ENCODE peak calls at places on chromosomes 3 and 15, in six cellular contexts. R is H1, Y is HepG2, J is GM12891, H is K562, X is GM12878. E is an unnamed sample.

GRCh38 chr3:52399131-52399530 is 45.8 kb downstream of the SEMA3G start:
- DNase-seq in R (no peak), Y (no peak), J (no peak), H (no peak), X (no peak), E (no peak)

GRCh38 chr3:101518421-101518871 is 5.4 kb upstream of the SENP7 start:
- DNase-seq in R (no peak), Y (peak; percentile 29), J (peak; percentile 31), H (no peak), X (peak; percentile 92), E (peak; percentile 32)

GRCh38 chr3:46371802-46372340 is 1.1 kb downstream of the CCR5 start:
- DNase-seq in R (no peak), Y (no peak), J (no peak), H (no peak), X (no peak), E (no peak)

GRCh38 chr15:74196175-74196574 is 6.4 kb downstream of the STRA6 start:
- DNase-seq in R (no peak), Y (peak; percentile 43), J (no peak), H (no peak), X (no peak), E (no peak)

GRCh38 chr3:197512691-197513571 is 42.8 kb downstream of the BDH1 start:
- DNase-seq in R (no peak), Y (no peak), J (no peak), H (no peak), X (no peak), E (no peak)

GRCh38 chr3:100082108-100082642 is 32.1 kb downstream of the FILIP1L start:
- DNase-seq in R (no peak), Y (no peak), J (no peak), H (peak; percentile 19), X (no peak), E (no peak)

GRCh38 chr3:85781806-85782205 is 823.0 kb downstream of the CADM2 start:
- DNase-seq in R (no peak), Y (no peak), J (no peak), H (no peak), X (no peak), E (no peak)

GRCh38 chr15:55742927-55743614 is at the start of gene PRTG:
- DNase-seq in R (peak; percentile 76), Y (peak; percentile 72), J (peak; percentile 41), H (peak; percentile 27), X (no peak), E (peak; percentile 28)

GRCh38 chr3:30421261-30421660 is 185.1 kb upstream of the TGFBR2 start:
- DNase-seq in R (no peak), Y (no peak), J (no peak), H (no peak), X (no peak), E (no peak)

GRCh38 chr15:75606711-75607684 is 18.5 kb downstream of the SNUPN start:
- DNase-seq in R (no peak), Y (no peak), J (no peak), H (peak; percentile 43), X (no peak), E (no peak)

GRCh38 chr3:140420621-140421357 is 257.1 kb upstream of the TRIM42 start:
- DNase-seq in R (no peak), Y (peak; percentile 20), J (no peak), H (no peak), X (no peak), E (no peak)

GRCh38 chr15:92429378-92430066 is 35.8 kb downstream of the ST8SIA2 start:
- DNase-seq in R (peak; percentile 52), Y (no peak), J (no peak), H (peak; percentile 53), X (no peak), E (no peak)

GRCh38 chr15:20358066-20358780 is 183.4 kb downstream of the GOLGA6L6 start:
- DNase-seq in R (no peak), Y (no peak), J (no peak), H (no peak), X (no peak), E (no peak)

GRCh38 chr3:133742351-133743091 is 3.7 kb upstream of the TF start:
- DNase-seq in R (no peak), Y (peak; percentile 97), J (no peak), H (no peak), X (peak; percentile 7), E (no peak)

GRCh38 chr3:177914224-177914623 is 622.0 kb upstream of the KCNMB2 start:
- DNase-seq in R (no peak), Y (no peak), J (no peak), H (no peak), X (no peak), E (no peak)

GRCh38 chr15:67018451-67018850 is 47.0 kb upstream of the SMAD3 start:
- DNase-seq in R (no peak), Y (no peak), J (no peak), H (no peak), X (no peak), E (no peak)

GRCh38 chr15:29676961-29677402 is 145.3 kb downstream of the TJP1 start:
- DNase-seq in R (no peak), Y (no peak), J (no peak), H (no peak), X (no peak), E (no peak)

GRCh38 chr3:155416500-155417118 is 123.1 kb upstream of the STRIT1 start:
- DNase-seq in R (no peak), Y (no peak), J (no peak), H (no peak), X (no peak), E (no peak)

GRCh38 chr3:177824190-177824786 is 627.0 kb upstream of the TBL1XR1 start:
- DNase-seq in R (no peak), Y (peak; percentile 93), J (no peak), H (no peak), X (no peak), E (no peak)

GRCh38 chr3:155173771-155174170 is 93.7 kb downstream of the MME start:
- DNase-seq in R (no peak), Y (no peak), J (no peak), H (no peak), X (no peak), E (no peak)

GRCh38 chr15:94205366-94205765 is 26.0 kb upstream of the MCTP2 start:
- DNase-seq in R (no peak), Y (no peak), J (no peak), H (no peak), X (no peak), E (no peak)

GRCh38 chr15:98865397-98866339 is 141.9 kb downstream of the PGPEP1L start:
- DNase-seq in R (no peak), Y (peak; percentile 28), J (peak; percentile 39), H (peak; percentile 71), X (no peak), E (peak; percentile 38)

GRCh38 chr15:70478251-70478990 is 284.9 kb downstream of the UACA start:
- DNase-seq in R (no peak), Y (no peak), J (peak; percentile 73), H (no peak), X (no peak), E (peak; percentile 73)

GRCh38 chr3:128080323-128080898 is 28.2 kb downstream of the SEC61A1 start:
- DNase-seq in R (no peak), Y (peak; percentile 62), J (no peak), H (peak; percentile 52), X (no peak), E (no peak)

GRCh38 chr3:184399410-184399809 is 19.6 kb downstream of the CHRD start:
- DNase-seq in R (no peak), Y (no peak), J (no peak), H (no peak), X (no peak), E (no peak)

GRCh38 chr15:97977734-97978133 is 17.2 kb downstream of the ARRDC4 start:
- DNase-seq in R (no peak), Y (no peak), J (no peak), H (no peak), X (no peak), E (no peak)

GRCh38 chr15:64146885-64147681 is 4.4 kb upstream of the SNX22 start:
- DNase-seq in R (no peak), Y (peak; percentile 86), J (no peak), H (peak; percentile 69), X (no peak), E (no peak)
- TF ChIP-seq TAF1 in R (no peak), Y (no peak), J (no peak), H (no peak), X (no peak), E (no peak)

GRCh38 chr15:33234019-33234418 is 39.5 kb upstream of the FMN1 start:
- DNase-seq in R (no peak), Y (peak; percentile 15), J (no peak), H (no peak), X (no peak), E (no peak)
- TF ChIP-seq POLR2A in R (no peak), Y (no peak), J (no peak), H (no peak), X (no peak), E (no peak)

GRCh38 chr15:85649372-85649771 is 145.4 kb downstream of the KLHL25 start:
- DNase-seq in R (no peak), Y (peak; percentile 74), J (no peak), H (no peak), X (no peak), E (no peak)
- TF ChIP-seq TAF1 in R (no peak), Y (no peak), J (no peak), H (no peak), X (no peak), E (no peak)

GRCh38 chr15:41331833-41332787 is at the start of gene OIP5:
- DNase-seq in R (peak; percentile 93), Y (peak; percentile 99), J (peak; percentile 95), H (peak; percentile 93), X (peak; percentile 98), E (peak; percentile 90)

GRCh38 chr15:41331281-41331680 is 1.1 kb downstream of the OIP5 start:
- DNase-seq in R (no peak), Y (no peak), J (no peak), H (no peak), X (no peak), E (no peak)

GRCh38 chr15:41336549-41336948 is 3.9 kb downstream of the NUSAP1 start:
- DNase-seq in R (no peak), Y (no peak), J (no peak), H (no peak), X (no peak), E (no peak)

GRCh38 chr15:41334293-41335120 is 1.8 kb downstream of the NUSAP1 start:
- DNase-seq in R (no peak), Y (no peak), J (no peak), H (no peak), X (no peak), E (no peak)

GRCh38 chr15:41332788-41333527 is at the start of gene NUSAP1:
- DNase-seq in R (no peak), Y (peak; percentile 38), J (peak; percentile 25), H (no peak), X (no peak), E (peak; percentile 20)
- TF ChIP-seq POLR2A in R (peak; percentile 84), Y (peak; percentile 95), J (peak; percentile 88), H (peak; percentile 97), X (peak; percentile 82), E (peak; percentile 88)

GRCh38 chr15:85600001-85600400 is 194.7 kb downstream of the KLHL25 start:
- DNase-seq in R (no peak), Y (no peak), J (no peak), H (no peak), X (no peak), E (no peak)

GRCh38 chr15:85595804-85596536 is 198.8 kb downstream of the KLHL25 start:
- DNase-seq in R (no peak), Y (no peak), J (no peak), H (no peak), X (no peak), E (no peak)

GRCh38 chr15:85597155-85597815 is 197.4 kb downstream of the KLHL25 start:
- DNase-seq in R (no peak), Y (no peak), J (no peak), H (no peak), X (no peak), E (no peak)

GRCh38 chr15:85598203-85598602 is 196.5 kb downstream of the KLHL25 start:
- DNase-seq in R (no peak), Y (no peak), J (no peak), H (no peak), X (no peak), E (no peak)

GRCh38 chr15:85598718-85599398 is 195.9 kb downstream of the KLHL25 start:
- DNase-seq in R (no peak), Y (no peak), J (no peak), H (no peak), X (no peak), E (no peak)
- TF ChIP-seq TAF1 in R (no peak), Y (no peak), J (no peak), H (no peak), X (no peak), E (no peak)

E was measured in GM12892.